ENCODE peak calls at places on chromosome 2, in eight cellular contexts. M is endothelial cell; G is activated CD4-positive, CD25-positive, alpha-beta regulatory T cell; P is GM13976; Y is astrocyte of the spinal cord; N is activated T-helper 1 cell treated with Interleukin-2 at 50 U/mL for 16 hours; C is GM03348; B is fibroblast of the aortic adventitia. K is an unnamed sample.

GRCh38 chr2:31835450-31835849 is 175.4 kb downstream of the MEMO1 start:
- DNase-seq in P (no peak), Y (no peak), B (no peak), C (no peak), M (no peak), G (no peak), N (no peak), K (no peak)

GRCh38 chr2:128319457-128319772 is 747 bp upstream of the HS6ST1 start:
- DNase-seq in Y (no peak), G (no peak), M (no peak), N (no peak), P (no peak), C (no peak), B (no peak), K (peak)

GRCh38 chr2:105114551-105114950 is 76.7 kb downstream of the MRPS9 start:
- DNase-seq in C (peak), B (peak), N (no peak), M (no peak), P (peak), G (no peak), Y (peak), K (no peak)

GRCh38 chr2:127464470-127465257 is 46.4 kb downstream of the PROC start:
- DNase-seq in M (no peak), G (no peak), P (no peak), B (no peak), Y (no peak), N (no peak), C (no peak), K (no peak)

GRCh38 chr2:154449951-154450658 is 248.4 kb upstream of the KCNJ3 start:
- DNase-seq in C (no peak), Y (no peak), N (no peak), P (no peak), M (no peak), G (no peak), B (no peak), K (no peak)

GRCh38 chr2:208373460-208374089 is 33.0 kb upstream of the PTH2R start:
- DNase-seq in G (no peak), B (peak), P (peak), M (peak), N (no peak), C (peak), Y (peak), K (no peak)

GRCh38 chr2:238585836-238586821 is 159.4 kb downstream of the ASB1 start:
- DNase-seq in G (no peak), M (no peak), P (no peak), N (no peak), C (no peak), B (no peak), Y (peak), K (no peak)

GRCh38 chr2:176107731-176108181 is 676 bp downstream of the HOXD11 start:
- DNase-seq in Y (no peak), M (no peak), P (no peak), C (no peak), B (no peak), G (no peak), N (no peak), K (no peak)

GRCh38 chr2:68706637-68707036 is 28.0 kb upstream of the ARHGAP25 start:
- DNase-seq in G (no peak), Y (no peak), B (no peak), P (no peak), C (no peak), N (no peak), M (no peak), K (no peak)

GRCh38 chr2:24930768-24931167 is 10.7 kb upstream of the ADCY3 start:
- DNase-seq in P (peak), G (no peak), B (peak), M (no peak), C (peak), N (no peak), Y (no peak), K (no peak)

GRCh38 chr2:95272781-95273180 is 1.5 kb upstream of the PROM2 start:
- DNase-seq in B (no peak), C (no peak), P (no peak), G (no peak), M (no peak), N (no peak), Y (no peak), K (no peak)

GRCh38 chr2:55232863-55233657 is 572 bp downstream of the RPS27A start:
- DNase-seq in G (peak), B (peak), N (peak), Y (peak), M (peak), C (peak), P (peak), K (no peak)

GRCh38 chr2:223404616-223405015 is 197.5 kb downstream of the SCG2 start:
- DNase-seq in B (no peak), N (no peak), P (no peak), G (no peak), M (no peak), C (no peak), Y (no peak), K (no peak)

GRCh38 chr2:12675801-12676200 is 40.9 kb upstream of the TRIB2 start:
- DNase-seq in N (no peak), Y (peak), C (no peak), M (no peak), G (no peak), P (no peak), B (no peak), K (no peak)

K was measured in dorsolateral prefrontal cortex.